ENCODE peak calls at places on chromosomes 1 and 21, in four cellular contexts. K, L, Y and A are unnamed samples. For H3K4me1, the result is how much of the 10 kb centered on the place peaks cover.

GRCh38 chr1:156198831-156199349 is 5.0 kb downstream of the SLC25A44 start:
- DNase-seq in Y (no peak), K (no peak), L (no peak), A (no peak)

GRCh38 chr1:227945891-227946623 is 1.7 kb downstream of the WNT9A start:
- DNase-seq in Y (peak), L (peak), K (peak), A (no peak)

GRCh38 chr1:51270751-51271150 is 34.7 kb downstream of the RNF11 start:
- DNase-seq in Y (no peak), K (no peak), L (no peak), A (no peak)

GRCh38 chr1:161827786-161828185 is 61.7 kb downstream of the ATF6 start:
- DNase-seq in K (no peak), L (no peak), Y (no peak), A (no peak)

GRCh38 chr21:42315296-42315891 is at the start of gene TFF3:
- DNase-seq in K (no peak), Y (no peak), L (no peak), A (no peak)

GRCh38 chr1:46244656-46245371 is 2.7 kb upstream of the RAD54L start:
- DNase-seq in Y (no peak), K (no peak), L (no peak), A (no peak)

GRCh38 chr21:31505975-31506374 is 153.5 kb upstream of the SOD1 start:
- DNase-seq in K (no peak), Y (no peak), L (no peak), A (no peak)

GRCh38 chr1:107867422-107867821 is 97.6 kb downstream of the VAV3 start:
- DNase-seq in K (no peak), Y (no peak), L (no peak), A (no peak)

GRCh38 chr1:113938192-113938591 is 9.1 kb downstream of the HIPK1 start:
- DNase-seq in Y (no peak), K (no peak), L (no peak), A (no peak)

GRCh38 chr21:33412832-33413519 is 9.8 kb downstream of the IFNGR2 start:
- DNase-seq in Y (no peak), L (no peak), K (no peak), A (no peak)

GRCh38 chr1:65687435-65688214 is 105.1 kb upstream of the PDE4B start:
- DNase-seq in L (peak), K (peak), Y (peak), A (peak)

GRCh38 chr1:12450090-12450764 is 167.8 kb downstream of the DHRS3 start:
- DNase-seq in K (no peak), Y (no peak), L (no peak), A (no peak)

GRCh38 chr1:203751051-203751450 is 13.9 kb upstream of the LAX1 start:
- DNase-seq in Y (no peak), L (no peak), K (no peak), A (no peak)

GRCh38 chr1:244205171-244205570 is 154.1 kb downstream of the ZBTB18 start:
- DNase-seq in K (no peak), L (no peak), Y (no peak), A (no peak)

DNA sequence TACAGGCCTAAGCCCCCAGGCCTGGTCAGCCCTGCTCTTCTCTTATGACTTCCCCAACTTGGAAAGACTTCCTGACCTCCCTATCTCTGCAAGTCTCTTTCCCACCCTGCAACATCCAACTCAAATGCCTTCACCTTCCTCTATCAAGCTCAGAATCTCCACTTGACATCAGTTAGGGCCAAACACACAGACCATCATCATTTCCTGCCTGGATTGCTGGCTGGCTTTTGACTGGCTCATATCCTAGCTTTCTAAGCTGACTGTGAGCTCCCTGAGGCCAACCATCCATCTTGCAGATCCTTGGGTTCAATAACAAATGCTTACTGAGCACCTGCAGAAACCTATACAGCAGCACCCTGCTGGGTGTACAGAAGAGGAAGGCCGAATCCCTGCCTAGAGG is 137.3 kb upstream of the EDN2 start:
- DNase-seq in L (no peak), K (no peak), Y (no peak), A (peak)
- H3K4me1 ChIP-seq in L (under half), K (under half), Y (under half), A (under half)

DNA sequence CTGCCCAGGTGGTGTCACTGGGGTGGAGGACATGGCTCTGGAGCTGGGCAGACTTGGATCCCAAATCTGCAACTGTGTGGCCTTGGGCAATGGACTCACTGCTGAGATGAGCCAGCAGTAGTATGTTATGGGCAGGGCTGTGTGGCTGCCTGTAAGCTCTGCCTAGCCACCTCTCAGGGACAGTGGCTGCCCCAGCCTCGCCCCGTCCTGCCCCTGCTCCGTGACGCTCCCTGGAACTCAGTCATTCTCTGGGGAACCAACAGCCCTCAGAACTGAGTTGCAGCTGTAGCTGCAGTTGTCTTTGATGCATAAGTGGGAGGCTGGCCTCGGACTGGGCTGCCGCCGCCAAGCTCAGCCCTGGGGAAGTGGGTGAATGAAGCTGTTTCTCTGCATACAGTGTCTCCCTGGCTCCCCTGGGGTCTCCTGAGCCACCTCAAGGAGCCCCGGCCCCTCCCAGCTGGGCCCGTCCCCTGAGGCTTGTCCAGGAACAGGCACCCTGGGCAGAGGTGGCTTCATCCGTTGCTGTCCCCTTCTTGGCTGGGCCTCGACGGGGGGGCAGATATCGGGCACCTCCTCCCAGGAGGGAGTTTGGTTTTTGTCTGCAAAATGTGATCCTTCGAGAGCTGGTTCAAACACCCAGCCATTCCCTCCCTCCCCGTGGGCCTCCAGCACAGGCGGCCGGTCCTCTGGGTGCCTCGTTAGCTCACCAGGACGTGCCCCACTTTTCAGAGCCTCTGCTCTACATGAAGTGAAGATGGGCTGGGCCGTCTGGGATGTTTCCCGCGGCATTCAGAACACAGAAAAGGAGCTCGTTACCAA is 26.2 kb upstream of the PLCH2 start:
- DNase-seq in K (no peak), L (no peak), Y (no peak), A (no peak)
- H3K4me1 ChIP-seq in K (under half), L (under half), Y (under half), A (under half)

GRCh38 chr1:155001688-155002474 is 721 bp upstream of the ZBTB7B start:
- DNase-seq in L (peak), Y (peak), K (peak), A (peak)

GRCh38 chr1:155003766-155004351 is 1.3 kb downstream of the ZBTB7B start:
- DNase-seq in L (peak), K (peak), Y (peak), A (no peak)

GRCh38 chr1:155001438-155001687 is 1.2 kb upstream of the ZBTB7B start:
- DNase-seq in Y (no peak), K (no peak), L (no peak), A (no peak)

GRCh38 chr1:155003227-155003765 is 694 bp downstream of the ZBTB7B start:
- DNase-seq in L (no peak), K (no peak), Y (peak), A (no peak)

GRCh38 chr1:155002479-155003226 is at the start of gene ZBTB7B:
- DNase-seq in L (peak), K (peak), Y (peak), A (no peak)
- H3K4me1 ChIP-seq in L (under half), K (half or more), Y (under half), A (half or more)

GRCh38 chr1:187942986-187943385 is 1114.2 kb downstream of the PLA2G4A start:
- DNase-seq in K (no peak), L (no peak), Y (no peak), A (no peak)

GRCh38 chr1:187933562-187934419 is 1105.0 kb downstream of the PLA2G4A start:
- DNase-seq in L (no peak), K (no peak), Y (no peak), A (no peak)

GRCh38 chr1:187936667-187937066 is 1107.9 kb downstream of the PLA2G4A start:
- DNase-seq in K (no peak), L (no peak), Y (no peak), A (no peak)

GRCh38 chr1:187943606-187944403 is 1115.1 kb downstream of the PLA2G4A start:
- DNase-seq in K (no peak), L (no peak), Y (no peak), A (no peak)

DNA sequence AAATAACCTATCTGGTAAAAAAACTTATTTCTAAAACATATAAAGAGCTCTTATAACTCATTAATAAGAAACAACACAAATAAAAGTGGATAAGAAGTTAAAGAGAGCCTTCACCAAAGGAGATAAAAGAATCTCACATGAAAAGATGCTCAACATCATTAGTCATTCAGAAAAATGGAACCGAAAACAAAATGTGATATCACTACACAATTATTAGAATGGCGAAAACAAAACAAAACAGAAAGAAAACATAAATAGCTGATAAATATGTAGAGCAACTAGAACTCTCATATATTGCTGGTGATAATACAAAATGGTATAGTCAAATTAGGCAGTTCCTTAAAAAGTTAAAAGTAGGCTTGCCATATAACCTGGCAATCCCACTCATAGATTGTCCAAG is 1109.3 kb downstream of the PLA2G4A start:
- DNase-seq in L (no peak), Y (no peak), K (no peak), A (no peak)
- H3K4me1 ChIP-seq in L (under half), Y (under half), K (under half), A (under half)

GRCh38 chr1:183044893-183045649 is 21.9 kb downstream of the LAMC1 start:
- DNase-seq in K (no peak), L (no peak), Y (no peak), A (no peak)
- H3K4me1 ChIP-seq in K (half or more), L (under half), Y (under half), A (half or more)

GRCh38 chr1:38865112-38865715 is 5.6 kb upstream of the RRAGC start:
- DNase-seq in Y (no peak), L (no peak), K (no peak), A (no peak)

GRCh38 chr1:38858833-38859560 is 575 bp downstream of the RRAGC start:
- DNase-seq in Y (peak), K (peak), L (peak), A (peak)

GRCh38 chr1:38860464-38860816 is 868 bp upstream of the RRAGC start:
- DNase-seq in L (no peak), Y (no peak), K (no peak), A (no peak)

DNA sequence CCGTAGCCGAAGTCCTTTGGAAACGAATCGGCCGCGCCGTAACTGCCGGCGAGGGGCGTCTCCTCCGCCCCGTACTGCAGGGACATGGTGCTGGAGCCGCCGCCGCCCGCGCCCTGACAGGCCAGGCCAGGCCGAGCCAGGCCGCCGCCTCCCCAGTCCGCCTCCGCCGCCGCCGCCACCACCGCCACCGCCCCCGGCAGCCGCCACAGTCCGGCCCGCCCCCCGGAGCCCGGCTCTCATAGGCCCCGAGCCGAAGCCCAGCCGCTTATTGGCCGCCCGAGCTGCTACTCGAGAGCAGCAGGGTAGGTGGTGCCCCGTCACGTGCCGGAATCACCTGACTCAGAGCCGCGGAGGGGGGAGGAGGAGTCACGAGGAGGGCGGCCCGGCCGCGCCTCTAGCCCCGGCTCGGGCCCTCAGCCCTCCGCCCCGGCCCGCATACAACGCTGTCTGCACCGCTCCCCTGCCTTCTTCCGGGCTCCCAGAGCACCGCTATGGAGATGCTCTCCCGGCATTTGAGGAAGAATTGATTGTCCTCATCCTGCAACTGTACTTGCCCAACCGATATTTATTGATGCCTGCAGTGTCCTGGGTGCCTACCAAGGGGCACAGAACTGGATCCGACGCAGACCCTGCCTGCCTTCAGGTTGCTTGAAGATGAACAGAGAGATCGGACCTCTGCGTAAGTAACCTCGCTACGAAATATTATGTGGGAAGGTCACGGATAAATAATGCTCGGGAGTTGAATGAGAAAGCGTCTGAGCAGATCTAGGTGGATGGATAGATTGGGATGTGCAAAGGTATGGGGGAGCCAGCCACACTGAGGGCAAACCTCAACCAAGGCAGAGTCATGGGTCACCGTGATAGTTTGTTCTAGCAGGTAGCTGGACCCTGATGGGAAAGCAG is at the start of gene RRAGC:
- DNase-seq in Y (peak), K (peak), L (peak), A (peak)
- H3K4me1 ChIP-seq in Y (under half), K (half or more), L (under half), A (half or more)

GRCh38 chr1:38559180-38559874 is 300.2 kb downstream of the RRAGC start:
- DNase-seq in Y (no peak), L (peak), K (no peak), A (no peak)
- H3K4me1 ChIP-seq in Y (under half), L (under half), K (under half), A (under half)